ENCODE peak calls at places on chromosomes 12 and 14, in eight cellular contexts. N is SK-N-SH, I is breast epithelium, M is heart left ventricle, A is A549, S is IMR-90, B is upper lobe of right lung, P is GM23338. Z is an unnamed sample.

GRCh38 chr12:126483145-126484068 is 1418.2 kb downstream of the AACS start:
- DNase-seq in N (peak; percentile 36), I (no peak), M (no peak), A (no peak), S (no peak), B (no peak), P (no peak), Z (no peak)

GRCh38 chr12:44317651-44318126 is 481.8 kb downstream of the TMEM117 start:
- DNase-seq in N (peak; percentile 25), I (no peak), M (no peak), A (no peak), S (peak; percentile 40), B (no peak), P (peak; percentile 76), Z (no peak)

GRCh38 chr14:32197919-32198318 is 3.9 kb upstream of the RNU6-7 start:
- DNase-seq in N (no peak), I (no peak), M (no peak), A (no peak), S (no peak), B (no peak), P (no peak), Z (no peak)

GRCh38 chr12:6277982-6278438 is 32.5 kb upstream of the PLEKHG6 start:
- DNase-seq in N (no peak), I (peak; percentile 84), M (no peak), A (no peak), S (no peak), B (peak; percentile 87), P (peak; percentile 49), Z (peak; percentile 71)

GRCh38 chr12:99282670-99283069 is 364.9 kb upstream of the GARIN6 start:
- DNase-seq in N (no peak), I (no peak), M (no peak), A (no peak), S (no peak), B (no peak), P (no peak), Z (no peak)

GRCh38 chr12:72236071-72236705 is 36.0 kb upstream of the TRHDE start:
- DNase-seq in N (no peak), I (no peak), M (no peak), A (no peak), S (peak; percentile 64), B (no peak), P (no peak), Z (no peak)

GRCh38 chr12:63064080-63064479 is 86.9 kb downstream of the AVPR1A start:
- DNase-seq in N (no peak), I (no peak), M (no peak), A (no peak), S (peak; percentile 46), B (no peak), P (no peak), Z (no peak)

GRCh38 chr12:106174876-106175275 is 36.1 kb upstream of the NUAK1 start:
- DNase-seq in N (no peak), I (no peak), M (no peak), A (no peak), S (peak; percentile 23), B (no peak), P (no peak), Z (no peak)

GRCh38 chr12:96063046-96063445 is 27.7 kb upstream of the LTA4H start:
- DNase-seq in N (peak; percentile 37), I (no peak), M (no peak), A (peak; percentile 26), S (peak; percentile 25), B (no peak), P (no peak), Z (no peak)

GRCh38 chr12:49748800-49749199 is 7.4 kb downstream of the TMBIM6 start:
- DNase-seq in N (no peak), I (no peak), M (no peak), A (no peak), S (no peak), B (no peak), P (no peak), Z (no peak)

GRCh38 chr12:49750027-49750977 is 8.9 kb downstream of the TMBIM6 start:
- DNase-seq in N (no peak), I (no peak), M (no peak), A (no peak), S (peak; percentile 80), B (no peak), P (peak; percentile 49), Z (no peak)

GRCh38 chr12:49748306-49748705 is 6.9 kb downstream of the TMBIM6 start:
- DNase-seq in N (no peak), I (no peak), M (no peak), A (no peak), S (peak; percentile 42), B (no peak), P (no peak), Z (no peak)

GRCh38 chr12:49750994-49751393 is 9.6 kb downstream of the TMBIM6 start:
- DNase-seq in N (no peak), I (no peak), M (no peak), A (no peak), S (no peak), B (no peak), P (no peak), Z (no peak)
- H3K4me1 ChIP-seq in N (peaks cover 2% of the 10 kb centered on the region), I (peaks cover 15% of the 10 kb centered on the region), M (peaks cover 81% of the 10 kb centered on the region), A (peaks cover 21% of the 10 kb centered on the region), S (peaks cover 17% of the 10 kb centered on the region), B (peaks cover 64% of the 10 kb centered on the region), P (peaks cover 6% of the 10 kb centered on the region), Z (no peaks in the 10 kb centered on the region)

GRCh38 chr12:113425960-113426453 is 3.8 kb downstream of the SDSL start:
- DNase-seq in N (no peak), I (no peak), M (no peak), A (no peak), S (no peak), B (no peak), P (peak; percentile 72), Z (no peak)
- H3K4me3 ChIP-seq in N (no peak overlapping the region), I (no peak overlapping the region), M (no peak overlapping the region), A (no peak overlapping the region), S (no peak overlapping the region), B (no peak overlapping the region), P (peak overlapping the region; percentile 40), Z (no peak overlapping the region)

GRCh38 chr14:51540364-51540763 is 111.3 kb upstream of the FRMD6 start:
- DNase-seq in N (no peak), I (no peak), M (no peak), A (no peak), S (peak; percentile 41), B (no peak), P (no peak), Z (no peak)
- TF ChIP-seq CTCF in N (no peak), I (no peak), M (no peak), A (no peak), S (no peak), B (no peak), P (no peak), Z (no peak)

DNA sequence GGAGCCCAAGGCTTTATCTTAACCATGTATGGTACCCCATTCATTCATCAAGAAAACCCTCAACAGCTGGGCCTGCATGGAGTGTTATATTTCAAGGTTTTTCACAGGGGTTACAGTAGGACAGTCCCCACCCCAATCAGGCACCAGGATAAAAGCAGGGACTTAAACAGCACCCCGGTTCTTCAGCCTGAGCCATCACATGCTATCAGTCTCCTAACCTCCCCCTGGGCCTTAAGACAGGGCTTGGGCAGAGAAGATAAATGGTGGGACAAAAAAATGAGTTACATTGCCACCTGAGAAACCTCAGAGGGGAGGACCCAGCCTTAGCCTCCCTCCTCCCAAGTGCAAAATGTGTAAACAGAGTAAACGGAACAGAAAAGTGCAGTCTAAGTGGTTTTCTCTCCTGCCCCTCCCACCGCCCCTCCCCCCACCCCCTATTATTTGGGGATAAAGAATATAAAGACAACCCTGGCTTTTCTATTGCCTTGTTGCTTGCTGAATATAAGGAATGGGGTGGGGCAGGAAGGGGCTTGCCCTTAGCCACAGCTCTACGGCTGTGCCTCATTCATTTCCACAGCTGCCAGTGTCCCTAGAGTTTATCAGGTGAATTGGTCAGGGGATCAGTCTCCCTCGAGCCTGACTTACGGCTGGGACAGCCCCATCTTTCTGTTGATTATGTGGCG is 18.7 kb downstream of the MAP3K12 start:
- DNase-seq in N (no peak), I (no peak), M (no peak), A (no peak), S (no peak), B (no peak), P (no peak), Z (no peak)
- H3K4me1 ChIP-seq in N (peaks cover 5% of the 10 kb centered on the region), I (no peaks in the 10 kb centered on the region), M (peaks cover 57% of the 10 kb centered on the region), A (peaks cover 51% of the 10 kb centered on the region), S (peaks cover 17% of the 10 kb centered on the region), B (no peaks in the 10 kb centered on the region), P (peaks cover 27% of the 10 kb centered on the region), Z (no peaks in the 10 kb centered on the region)